ENCODE peak calls at places on chromosomes 11 and 22, in ten cellular contexts. One of them, this sample, is unnamed.

GRCh38 chr11:72776844-72777754 is 16.7 kb downstream of the STARD10 start:
- DNase-seq in sigmoid colon: no peak
- DNase-seq in body of pancreas: peak
- DNase-seq in NB4: no peak
- DNase-seq in A549: no peak
- DNase-seq in IMR-90: no peak
- DNase-seq in heart left ventricle: peak
- DNase-seq in gastrocnemius medialis: peak
- DNase-seq in ovary: no peak
- DNase-seq in GM12892: no peak
- DNase-seq in this sample: no peak

GRCh38 chr22:36757608-36758220 is 18.2 kb downstream of the IFT27 start:
- DNase-seq in heart left ventricle: peak
- DNase-seq in gastrocnemius medialis: peak
- DNase-seq in ovary: peak
- DNase-seq in sigmoid colon: peak
- DNase-seq in A549: peak
- DNase-seq in IMR-90: peak
- DNase-seq in body of pancreas: peak
- DNase-seq in NB4: peak
- DNase-seq in GM12892: peak
- DNase-seq in this sample: peak

GRCh38 chr22:47724751-47725150 is 962.3 kb downstream of the TBC1D22A start:
- DNase-seq in IMR-90: no peak
- DNase-seq in heart left ventricle: no peak
- DNase-seq in body of pancreas: no peak
- DNase-seq in gastrocnemius medialis: no peak
- DNase-seq in sigmoid colon: no peak
- DNase-seq in A549: no peak
- DNase-seq in ovary: no peak
- DNase-seq in NB4: no peak
- DNase-seq in GM12892: no peak
- DNase-seq in this sample: no peak

GRCh38 chr11:3922056-3922455 is 66.6 kb downstream of the STIM1 start:
- DNase-seq in A549: no peak
- DNase-seq in heart left ventricle: no peak
- DNase-seq in sigmoid colon: no peak
- DNase-seq in GM12892: no peak
- DNase-seq in IMR-90: no peak
- DNase-seq in ovary: no peak
- DNase-seq in body of pancreas: no peak
- DNase-seq in gastrocnemius medialis: no peak
- DNase-seq in NB4: no peak
- DNase-seq in this sample: no peak

GRCh38 chr11:34585870-34586654 is 34.8 kb upstream of the EHF start:
- DNase-seq in IMR-90: peak
- DNase-seq in A549: peak
- DNase-seq in sigmoid colon: no peak
- DNase-seq in gastrocnemius medialis: no peak
- DNase-seq in body of pancreas: no peak
- DNase-seq in GM12892: no peak
- DNase-seq in NB4: peak
- DNase-seq in heart left ventricle: no peak
- DNase-seq in ovary: no peak
- DNase-seq in this sample: peak

GRCh38 chr11:72519220-72519881 is 85.0 kb upstream of the CLPB start:
- DNase-seq in A549: no peak
- DNase-seq in IMR-90: peak
- DNase-seq in sigmoid colon: no peak
- DNase-seq in body of pancreas: no peak
- DNase-seq in heart left ventricle: no peak
- DNase-seq in gastrocnemius medialis: no peak
- DNase-seq in ovary: no peak
- DNase-seq in GM12892: no peak
- DNase-seq in NB4: peak
- DNase-seq in this sample: no peak

GRCh38 chr22:49340406-49340805 is 487.3 kb downstream of the BRD1 start:
- DNase-seq in IMR-90: no peak
- DNase-seq in body of pancreas: no peak
- DNase-seq in ovary: no peak
- DNase-seq in A549: no peak
- DNase-seq in gastrocnemius medialis: no peak
- DNase-seq in heart left ventricle: no peak
- DNase-seq in NB4: no peak
- DNase-seq in GM12892: no peak
- DNase-seq in sigmoid colon: no peak
- DNase-seq in this sample: no peak

GRCh38 chr22:37827056-37827455 is 3.9 kb downstream of the GALR3 start:
- DNase-seq in sigmoid colon: peak
- DNase-seq in body of pancreas: no peak
- DNase-seq in gastrocnemius medialis: peak
- DNase-seq in A549: no peak
- DNase-seq in NB4: no peak
- DNase-seq in GM12892: no peak
- DNase-seq in IMR-90: no peak
- DNase-seq in heart left ventricle: peak
- DNase-seq in ovary: peak
- DNase-seq in this sample: no peak

GRCh38 chr22:33109532-33110148 is 51.5 kb upstream of the SYN3 start:
- DNase-seq in heart left ventricle: no peak
- DNase-seq in ovary: no peak
- DNase-seq in sigmoid colon: no peak
- DNase-seq in gastrocnemius medialis: no peak
- DNase-seq in GM12892: no peak
- DNase-seq in NB4: no peak
- DNase-seq in body of pancreas: no peak
- DNase-seq in IMR-90: no peak
- DNase-seq in A549: no peak
- DNase-seq in this sample: no peak

GRCh38 chr22:37204045-37204655 is 8.1 kb downstream of the SSTR3 start:
- DNase-seq in heart left ventricle: no peak
- DNase-seq in GM12892: no peak
- DNase-seq in NB4: no peak
- DNase-seq in IMR-90: no peak
- DNase-seq in gastrocnemius medialis: no peak
- DNase-seq in sigmoid colon: peak
- DNase-seq in ovary: no peak
- DNase-seq in A549: no peak
- DNase-seq in body of pancreas: no peak
- DNase-seq in this sample: no peak

GRCh38 chr11:134272381-134273316 is 3.5 kb upstream of the GLB1L3 start:
- DNase-seq in ovary: no peak
- DNase-seq in IMR-90: peak
- DNase-seq in heart left ventricle: no peak
- DNase-seq in sigmoid colon: no peak
- DNase-seq in A549: no peak
- DNase-seq in NB4: no peak
- DNase-seq in body of pancreas: no peak
- DNase-seq in GM12892: no peak
- DNase-seq in gastrocnemius medialis: no peak
- DNase-seq in this sample: no peak

GRCh38 chr11:12585861-12586260 is 88.4 kb upstream of the TEAD1 start:
- DNase-seq in A549: no peak
- DNase-seq in ovary: no peak
- DNase-seq in sigmoid colon: no peak
- DNase-seq in gastrocnemius medialis: no peak
- DNase-seq in GM12892: no peak
- DNase-seq in NB4: no peak
- DNase-seq in IMR-90: no peak
- DNase-seq in heart left ventricle: peak
- DNase-seq in body of pancreas: no peak
- DNase-seq in this sample: no peak
- TF ChIP-seq POLR2A in A549: no peak
- TF ChIP-seq POLR2A in ovary: no peak
- TF ChIP-seq POLR2A in sigmoid colon: no peak
- TF ChIP-seq POLR2A in gastrocnemius medialis: no peak
- TF ChIP-seq POLR2A in GM12892: no peak
- TF ChIP-seq POLR2A in NB4: no peak
- TF ChIP-seq POLR2A in IMR-90: no peak
- TF ChIP-seq POLR2A in heart left ventricle: no peak
- TF ChIP-seq POLR2A in body of pancreas: no peak
- TF ChIP-seq POLR2A in this sample: no peak

GRCh38 chr11:17428261-17428660 is 39.8 kb upstream of the KCNJ11 start:
- DNase-seq in gastrocnemius medialis: no peak
- DNase-seq in GM12892: no peak
- DNase-seq in IMR-90: no peak
- DNase-seq in A549: no peak
- DNase-seq in NB4: no peak
- DNase-seq in ovary: no peak
- DNase-seq in heart left ventricle: no peak
- DNase-seq in sigmoid colon: no peak
- DNase-seq in body of pancreas: no peak
- DNase-seq in this sample: no peak
- TF ChIP-seq POLR2A in gastrocnemius medialis: no peak
- TF ChIP-seq POLR2A in GM12892: no peak
- TF ChIP-seq POLR2A in IMR-90: no peak
- TF ChIP-seq POLR2A in A549: no peak
- TF ChIP-seq POLR2A in NB4: no peak
- TF ChIP-seq POLR2A in ovary: no peak
- TF ChIP-seq POLR2A in heart left ventricle: no peak
- TF ChIP-seq POLR2A in sigmoid colon: no peak
- TF ChIP-seq POLR2A in body of pancreas: no peak
- TF ChIP-seq POLR2A in this sample: no peak

DNA sequence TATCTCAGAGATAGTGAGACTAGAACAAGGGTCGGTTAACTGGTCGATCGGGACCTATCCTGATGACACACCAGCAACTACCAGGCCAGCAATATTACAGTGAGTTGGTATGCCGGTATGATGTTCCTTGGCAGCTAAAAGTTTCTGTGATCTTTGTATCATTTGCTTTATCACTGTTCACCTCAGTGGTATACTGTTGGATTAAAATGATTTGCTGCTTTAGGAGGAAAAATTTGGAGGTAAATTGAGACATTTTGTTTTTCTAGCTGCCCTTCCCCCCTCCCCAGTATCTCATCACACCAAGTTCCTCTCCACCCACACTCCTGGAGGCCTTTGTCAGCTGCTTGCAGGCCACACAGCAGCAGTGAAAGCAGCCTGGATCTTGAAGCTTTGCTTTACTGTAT is 6.9 kb upstream of the SIDT2 start:
- DNase-seq in heart left ventricle: no peak
- DNase-seq in body of pancreas: no peak
- DNase-seq in ovary: no peak
- DNase-seq in sigmoid colon: no peak
- DNase-seq in A549: no peak
- DNase-seq in IMR-90: peak
- DNase-seq in NB4: no peak
- DNase-seq in GM12892: no peak
- DNase-seq in gastrocnemius medialis: no peak
- DNase-seq in this sample: no peak
- TF ChIP-seq POLR2A in heart left ventricle: no peak
- TF ChIP-seq POLR2A in body of pancreas: no peak
- TF ChIP-seq POLR2A in ovary: no peak
- TF ChIP-seq POLR2A in sigmoid colon: no peak
- TF ChIP-seq POLR2A in A549: no peak
- TF ChIP-seq POLR2A in IMR-90: no peak
- TF ChIP-seq POLR2A in NB4: no peak
- TF ChIP-seq POLR2A in GM12892: no peak
- TF ChIP-seq POLR2A in gastrocnemius medialis: no peak
- TF ChIP-seq POLR2A in this sample: no peak

GRCh38 chr11:77411238-77411637 is 62.7 kb downstream of the PAK1 start:
- DNase-seq in gastrocnemius medialis: peak
- DNase-seq in GM12892: peak
- DNase-seq in NB4: peak
- DNase-seq in body of pancreas: peak
- DNase-seq in ovary: peak
- DNase-seq in heart left ventricle: peak
- DNase-seq in A549: peak
- DNase-seq in sigmoid colon: peak
- DNase-seq in IMR-90: peak
- DNase-seq in this sample: peak
- TF ChIP-seq POLR2A in gastrocnemius medialis: no peak
- TF ChIP-seq POLR2A in GM12892: no peak
- TF ChIP-seq POLR2A in NB4: no peak
- TF ChIP-seq POLR2A in body of pancreas: no peak
- TF ChIP-seq POLR2A in ovary: no peak
- TF ChIP-seq POLR2A in heart left ventricle: no peak
- TF ChIP-seq POLR2A in A549: no peak
- TF ChIP-seq POLR2A in sigmoid colon: no peak
- TF ChIP-seq POLR2A in IMR-90: no peak
- TF ChIP-seq POLR2A in this sample: no peak

DNA sequence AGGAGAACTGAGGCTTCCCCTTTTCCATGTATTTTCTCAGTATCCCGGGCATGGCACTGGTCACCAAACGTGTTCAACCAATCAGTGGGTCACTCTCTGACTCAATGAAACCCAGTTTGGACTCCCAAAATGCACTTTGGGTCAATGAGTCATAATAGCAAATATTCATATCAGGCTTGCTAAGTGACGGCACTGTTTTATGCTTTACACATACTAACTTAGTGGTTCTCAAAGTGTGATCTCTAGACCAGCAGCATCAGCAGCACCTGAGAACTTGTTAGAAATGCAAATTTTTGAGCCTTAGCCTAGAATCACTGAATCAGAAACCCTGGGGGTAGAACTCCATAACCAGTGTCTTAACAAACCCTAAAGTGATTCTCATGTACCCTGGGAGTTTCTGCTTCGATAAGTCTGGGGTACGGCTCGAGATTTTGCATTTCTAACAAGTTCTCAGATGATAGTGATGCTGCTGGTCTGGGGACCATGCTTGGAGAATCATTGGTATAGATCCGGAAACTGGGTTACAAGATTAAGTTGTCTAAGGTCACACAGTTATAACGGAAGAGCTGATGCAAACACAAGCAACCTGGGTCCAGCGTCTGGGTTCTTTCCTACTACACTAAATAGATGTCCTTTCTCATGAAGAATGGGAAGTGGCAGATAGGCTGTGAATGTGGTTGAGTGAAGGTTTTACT is 35.6 kb downstream of the ETS1 start:
- DNase-seq in NB4: no peak
- DNase-seq in GM12892: no peak
- DNase-seq in IMR-90: no peak
- DNase-seq in heart left ventricle: no peak
- DNase-seq in gastrocnemius medialis: no peak
- DNase-seq in A549: no peak
- DNase-seq in ovary: no peak
- DNase-seq in body of pancreas: no peak
- DNase-seq in sigmoid colon: no peak
- DNase-seq in this sample: no peak
- TF ChIP-seq POLR2A in NB4: no peak
- TF ChIP-seq POLR2A in GM12892: peak
- TF ChIP-seq POLR2A in IMR-90: no peak
- TF ChIP-seq POLR2A in heart left ventricle: no peak
- TF ChIP-seq POLR2A in gastrocnemius medialis: no peak
- TF ChIP-seq POLR2A in A549: no peak
- TF ChIP-seq POLR2A in ovary: no peak
- TF ChIP-seq POLR2A in body of pancreas: no peak
- TF ChIP-seq POLR2A in sigmoid colon: no peak
- TF ChIP-seq POLR2A in this sample: no peak

DNA sequence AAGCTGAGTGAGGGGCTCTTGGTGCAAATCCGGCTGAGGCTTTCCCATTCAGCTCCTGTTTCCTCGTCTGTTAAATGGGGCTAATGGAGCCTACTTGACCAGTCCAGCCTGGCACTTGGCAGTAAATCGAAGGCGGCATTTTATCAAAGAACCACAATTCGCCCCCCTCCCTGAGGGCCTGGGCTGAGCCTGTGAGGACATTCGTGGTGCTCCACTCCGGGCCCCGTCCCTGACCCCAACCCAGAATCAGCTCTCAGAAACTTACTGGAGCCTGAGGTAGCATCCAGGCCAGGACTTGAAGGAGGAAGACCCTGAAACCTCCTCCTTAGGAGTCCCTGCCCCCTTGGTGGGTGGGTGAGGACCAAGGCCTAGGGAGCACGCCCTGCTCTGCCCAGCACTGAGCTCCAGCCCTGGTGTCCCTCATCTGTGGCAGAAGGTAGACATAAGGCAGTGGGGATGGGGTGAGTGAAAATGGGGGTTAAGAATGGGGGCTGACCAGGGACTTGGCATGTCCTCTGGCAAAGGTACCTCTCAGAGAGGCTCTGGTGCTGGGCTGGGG is 2.1 kb upstream of the CASTOR1 start:
- DNase-seq in heart left ventricle: no peak
- DNase-seq in IMR-90: no peak
- DNase-seq in ovary: no peak
- DNase-seq in body of pancreas: no peak
- DNase-seq in NB4: no peak
- DNase-seq in A549: no peak
- DNase-seq in GM12892: no peak
- DNase-seq in sigmoid colon: no peak
- DNase-seq in gastrocnemius medialis: no peak
- DNase-seq in this sample: no peak
- TF ChIP-seq POLR2A in heart left ventricle: no peak
- TF ChIP-seq POLR2A in IMR-90: no peak
- TF ChIP-seq POLR2A in ovary: no peak
- TF ChIP-seq POLR2A in body of pancreas: peak
- TF ChIP-seq POLR2A in NB4: no peak
- TF ChIP-seq POLR2A in A549: no peak
- TF ChIP-seq POLR2A in GM12892: no peak
- TF ChIP-seq POLR2A in sigmoid colon: no peak
- TF ChIP-seq POLR2A in gastrocnemius medialis: no peak
- TF ChIP-seq POLR2A in this sample: no peak

This sample was measured in H54.